ENCODE peak calls at places on chromosomes 4 and X, in four cellular contexts. One of them, this sample, is unnamed.

GRCh38 chrX:13123857-13124345 is 79.5 kb upstream of the FAM9C start:
- DNase-seq in K562: no peak
- DNase-seq in A549: no peak
- DNase-seq in IMR-90: peak; percentile 85
- DNase-seq in this sample: no peak

GRCh38 chr4:119735136-119735770 is 106.6 kb upstream of the PDE5A start:
- DNase-seq in K562: no peak
- DNase-seq in A549: no peak
- DNase-seq in IMR-90: peak; percentile 99
- DNase-seq in this sample: no peak

GRCh38 chr4:144421839-144422565 is 224.0 kb upstream of the HHIP start:
- DNase-seq in K562: no peak
- DNase-seq in A549: no peak
- DNase-seq in IMR-90: no peak
- DNase-seq in this sample: no peak

GRCh38 chr4:1285790-1286553 is 3.7 kb upstream of the MAEA start:
- DNase-seq in K562: peak; percentile 59
- DNase-seq in A549: no peak
- DNase-seq in IMR-90: peak; percentile 9
- DNase-seq in this sample: no peak

GRCh38 chr4:148443550-148444295 is 1.5 kb upstream of the NR3C2 start:
- DNase-seq in K562: no peak
- DNase-seq in A549: no peak
- DNase-seq in IMR-90: no peak
- DNase-seq in this sample: no peak

GRCh38 chrX:103831342-103831802 is 685 bp downstream of the RAB9B start:
- DNase-seq in K562: peak; percentile 43
- DNase-seq in A549: peak; percentile 66
- DNase-seq in IMR-90: no peak
- DNase-seq in this sample: no peak

GRCh38 chrX:123392921-123393320 is 208.8 kb downstream of the GRIA3 start:
- DNase-seq in K562: no peak
- DNase-seq in A549: no peak
- DNase-seq in IMR-90: no peak
- DNase-seq in this sample: no peak

GRCh38 chr4:1974836-1975235 is 33.9 kb downstream of the NELFA start:
- DNase-seq in K562: no peak
- DNase-seq in A549: no peak
- DNase-seq in IMR-90: no peak
- DNase-seq in this sample: no peak

GRCh38 chr4:71231073-71231752 is 107.6 kb upstream of the SLC4A4 start:
- DNase-seq in K562: no peak
- DNase-seq in A549: no peak
- DNase-seq in IMR-90: peak; percentile 59
- DNase-seq in this sample: no peak

GRCh38 chr4:56375458-56375857 is 11.8 kb downstream of the AASDH start:
- DNase-seq in K562: peak; percentile 13
- DNase-seq in A549: no peak
- DNase-seq in IMR-90: no peak
- DNase-seq in this sample: no peak

GRCh38 chr4:172708184-172708583 is 460.4 kb upstream of the GALNT7 start:
- DNase-seq in K562: no peak
- DNase-seq in A549: no peak
- DNase-seq in IMR-90: no peak
- DNase-seq in this sample: no peak

GRCh38 chr4:134777626-134778025 is 576.0 kb upstream of the PABPC4L start:
- DNase-seq in K562: no peak
- DNase-seq in A549: no peak
- DNase-seq in IMR-90: no peak
- DNase-seq in this sample: no peak

GRCh38 chrX:152735860-152736511 is 2.4 kb downstream of the MAGEA12 start:
- DNase-seq in K562: no peak
- DNase-seq in A549: no peak
- DNase-seq in IMR-90: no peak
- DNase-seq in this sample: no peak

GRCh38 chr4:148229798-148230197 is 212.4 kb downstream of the NR3C2 start:
- DNase-seq in K562: no peak
- DNase-seq in A549: no peak
- DNase-seq in IMR-90: no peak
- DNase-seq in this sample: no peak

GRCh38 chr4:38002451-38003071 is 42.4 kb downstream of the PTTG2 start:
- DNase-seq in K562: no peak
- DNase-seq in A549: no peak
- DNase-seq in IMR-90: peak; percentile 47
- DNase-seq in this sample: no peak

GRCh38 chr4:25144870-25145481 is 15.3 kb downstream of the SEPSECS start:
- DNase-seq in K562: peak; percentile 33
- DNase-seq in A549: peak; percentile 28
- DNase-seq in IMR-90: peak; percentile 21
- DNase-seq in this sample: no peak
- TF ChIP-seq ELK1 in K562: no peak
- TF ChIP-seq ELK1 in A549: no peak
- TF ChIP-seq ELK1 in IMR-90: no peak
- TF ChIP-seq ELK1 in this sample: no peak

GRCh38 chr4:14790487-14790886 is 211.8 kb upstream of the CPEB2 start:
- DNase-seq in K562: no peak
- DNase-seq in A549: no peak
- DNase-seq in IMR-90: no peak
- DNase-seq in this sample: no peak

GRCh38 chr4:14787221-14787620 is 215.1 kb upstream of the CPEB2 start:
- DNase-seq in K562: no peak
- DNase-seq in A549: no peak
- DNase-seq in IMR-90: no peak
- DNase-seq in this sample: no peak

GRCh38 chr4:14792702-14793227 is 209.5 kb upstream of the CPEB2 start:
- DNase-seq in K562: no peak
- DNase-seq in A549: no peak
- DNase-seq in IMR-90: no peak
- DNase-seq in this sample: no peak

GRCh38 chr4:14783011-14783877 is 219.0 kb upstream of the CPEB2 start:
- DNase-seq in K562: no peak
- DNase-seq in A549: no peak
- DNase-seq in IMR-90: peak; percentile 40
- DNase-seq in this sample: peak; percentile 48

GRCh38 chr4:14787894-14788293 is 214.4 kb upstream of the CPEB2 start:
- DNase-seq in K562: no peak
- DNase-seq in A549: no peak
- DNase-seq in IMR-90: peak; percentile 13
- DNase-seq in this sample: no peak
- TF ChIP-seq ELK1 in K562: no peak
- TF ChIP-seq ELK1 in A549: no peak
- TF ChIP-seq ELK1 in IMR-90: no peak
- TF ChIP-seq ELK1 in this sample: no peak

DNA sequence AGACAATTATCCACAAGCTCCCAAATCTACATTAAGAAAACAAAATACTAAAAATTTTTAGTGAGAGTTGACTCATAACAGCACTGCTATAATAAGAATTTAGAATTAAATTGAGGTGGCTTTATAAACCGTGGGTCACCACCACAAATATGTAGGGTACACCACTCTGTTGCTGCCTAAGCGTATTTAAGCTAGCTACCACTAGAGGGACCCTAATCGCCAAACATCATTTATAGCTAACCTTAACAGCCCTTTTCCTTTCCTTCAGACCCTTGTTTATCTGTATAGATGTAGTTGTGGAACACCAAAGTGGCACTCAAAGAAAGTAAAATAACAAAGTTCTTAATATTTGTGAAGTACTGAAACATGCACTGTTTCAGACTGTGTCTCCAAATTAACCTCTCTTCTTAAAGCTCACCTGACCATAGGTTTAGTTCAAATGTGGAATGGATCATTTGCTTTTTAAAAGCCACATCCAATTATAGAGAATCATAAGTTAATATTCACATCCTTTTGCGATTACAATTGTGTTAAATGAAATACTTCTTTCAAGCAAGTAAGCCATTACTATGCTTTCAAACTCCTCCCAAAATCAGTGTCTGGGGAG is 95.5 kb upstream of the PTPN13 start:
- DNase-seq in K562: peak; percentile 42
- DNase-seq in A549: peak; percentile 16
- DNase-seq in IMR-90: peak; percentile 68
- DNase-seq in this sample: no peak
- TF ChIP-seq ELK1 in K562: no peak
- TF ChIP-seq ELK1 in A549: no peak
- TF ChIP-seq ELK1 in IMR-90: no peak
- TF ChIP-seq ELK1 in this sample: no peak

GRCh38 chr4:8516061-8516573 is 64.1 kb upstream of the GPR78 start:
- DNase-seq in K562: no peak
- DNase-seq in A549: no peak
- DNase-seq in IMR-90: no peak
- DNase-seq in this sample: no peak
- TF ChIP-seq ELK1 in K562: no peak
- TF ChIP-seq ELK1 in A549: no peak
- TF ChIP-seq ELK1 in IMR-90: no peak
- TF ChIP-seq ELK1 in this sample: no peak

GRCh38 chrX:39309018-39309620 is 507.9 kb downstream of the MID1IP1 start:
- DNase-seq in K562: no peak
- DNase-seq in A549: no peak
- DNase-seq in IMR-90: no peak
- DNase-seq in this sample: no peak
- TF ChIP-seq ELK1 in K562: no peak
- TF ChIP-seq ELK1 in A549: no peak
- TF ChIP-seq ELK1 in IMR-90: no peak
- TF ChIP-seq ELK1 in this sample: no peak

DNA sequence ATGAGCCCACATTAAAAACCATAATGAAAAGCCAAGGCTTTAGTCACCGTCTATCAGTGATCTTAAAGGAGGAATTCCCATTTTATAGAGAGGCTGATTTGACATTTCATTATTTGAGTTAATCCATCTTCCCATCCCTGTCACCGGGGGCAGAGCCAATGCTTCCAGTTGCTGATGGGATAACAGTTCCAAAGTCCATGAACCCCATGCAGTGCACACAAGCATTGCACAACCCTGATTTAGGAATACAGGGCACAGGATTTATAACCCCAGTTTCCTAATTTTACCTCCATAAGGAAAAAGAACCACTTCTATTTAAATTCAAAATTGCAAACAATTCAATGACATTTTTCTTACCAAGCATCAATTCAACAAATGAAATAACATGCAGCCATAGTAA is 36.5 kb downstream of the MAOB start:
- DNase-seq in K562: no peak
- DNase-seq in A549: no peak
- DNase-seq in IMR-90: no peak
- DNase-seq in this sample: no peak
- TF ChIP-seq ELK1 in K562: no peak
- TF ChIP-seq ELK1 in A549: no peak
- TF ChIP-seq ELK1 in IMR-90: no peak
- TF ChIP-seq ELK1 in this sample: no peak

DNA sequence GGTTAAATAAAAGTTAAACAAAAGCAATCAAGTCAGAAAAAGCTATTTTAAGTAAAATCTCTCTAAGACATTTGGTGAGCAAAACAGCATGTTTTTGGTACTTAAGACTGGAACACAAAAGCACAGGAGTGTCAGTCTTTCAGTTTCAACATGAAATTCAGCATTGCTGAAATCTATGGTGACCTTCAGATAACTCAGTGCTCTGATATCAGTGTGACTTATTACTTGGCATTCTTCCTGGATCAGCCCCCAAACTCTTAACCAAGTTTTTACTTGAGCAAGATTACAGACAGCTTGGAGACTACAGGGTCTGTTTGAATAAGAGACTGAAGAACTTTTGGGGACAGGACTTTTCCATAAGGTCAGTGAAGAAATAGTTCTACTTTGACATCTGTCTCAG is 437.2 kb downstream of the RAPGEF2 start:
- DNase-seq in K562: no peak
- DNase-seq in A549: no peak
- DNase-seq in IMR-90: no peak
- DNase-seq in this sample: no peak
- TF ChIP-seq ELK1 in K562: no peak
- TF ChIP-seq ELK1 in A549: no peak
- TF ChIP-seq ELK1 in IMR-90: no peak
- TF ChIP-seq ELK1 in this sample: no peak

GRCh38 chr4:105140684-105141490 is 5.8 kb upstream of the TET2 start:
- DNase-seq in K562: peak; percentile 66
- DNase-seq in A549: peak; percentile 26
- DNase-seq in IMR-90: no peak
- DNase-seq in this sample: no peak
- TF ChIP-seq ELK1 in K562: no peak
- TF ChIP-seq ELK1 in A549: no peak
- TF ChIP-seq ELK1 in IMR-90: no peak
- TF ChIP-seq ELK1 in this sample: no peak

GRCh38 chrX:15240414-15240813 is 29.5 kb downstream of the ASB9 start:
- DNase-seq in K562: no peak
- DNase-seq in A549: no peak
- DNase-seq in IMR-90: no peak
- DNase-seq in this sample: no peak

GRCh38 chrX:15244421-15244820 is 25.5 kb downstream of the ASB9 start:
- DNase-seq in K562: no peak
- DNase-seq in A549: no peak
- DNase-seq in IMR-90: no peak
- DNase-seq in this sample: no peak

GRCh38 chrX:15245896-15246295 is 24.0 kb downstream of the ASB9 start:
- DNase-seq in K562: no peak
- DNase-seq in A549: no peak
- DNase-seq in IMR-90: no peak
- DNase-seq in this sample: no peak

GRCh38 chrX:15241258-15241657 is 28.6 kb downstream of the ASB9 start:
- DNase-seq in K562: no peak
- DNase-seq in A549: no peak
- DNase-seq in IMR-90: no peak
- DNase-seq in this sample: no peak

GRCh38 chrX:15242899-15243555 is 26.9 kb downstream of the ASB9 start:
- DNase-seq in K562: peak; percentile 62
- DNase-seq in A549: peak; percentile 46
- DNase-seq in IMR-90: peak; percentile 59
- DNase-seq in this sample: peak; percentile 17
- TF ChIP-seq ELK1 in K562: no peak
- TF ChIP-seq ELK1 in A549: no peak
- TF ChIP-seq ELK1 in IMR-90: no peak
- TF ChIP-seq ELK1 in this sample: no peak

This sample was measured in GM12878.